ENCODE peak calls at places on chromosomes 4 and X, in five cellular contexts. One of them, this sample, is unnamed.

GRCh38 chr4:62881901-62882300 is 1527.3 kb downstream of the TECRL start:
- DNase-seq in breast epithelium: no peak
- DNase-seq in H54: no peak
- DNase-seq in IMR-90: no peak
- DNase-seq in upper lobe of left lung: no peak
- DNase-seq in this sample: no peak

GRCh38 chr4:61068745-61069144 is 131.4 kb upstream of the ADGRL3 start:
- DNase-seq in breast epithelium: no peak
- DNase-seq in H54: no peak
- DNase-seq in IMR-90: peak
- DNase-seq in upper lobe of left lung: no peak
- DNase-seq in this sample: no peak

GRCh38 chr4:92303621-92304027 is at the start of gene GRID2:
- DNase-seq in breast epithelium: no peak
- DNase-seq in H54: no peak
- DNase-seq in IMR-90: peak
- DNase-seq in upper lobe of left lung: no peak
- DNase-seq in this sample: no peak

GRCh38 chr4:128288689-128289106 is 1.1 kb upstream of the PGRMC2 start:
- DNase-seq in breast epithelium: peak
- DNase-seq in H54: no peak
- DNase-seq in IMR-90: peak
- DNase-seq in upper lobe of left lung: peak
- DNase-seq in this sample: no peak

GRCh38 chr4:25172964-25173917 is 13.0 kb upstream of the SEPSECS start:
- DNase-seq in breast epithelium: peak
- DNase-seq in H54: peak
- DNase-seq in IMR-90: peak
- DNase-seq in upper lobe of left lung: peak
- DNase-seq in this sample: no peak

GRCh38 chr4:629916-630641 is 4.7 kb downstream of the PDE6B start:
- DNase-seq in breast epithelium: no peak
- DNase-seq in H54: no peak
- DNase-seq in IMR-90: no peak
- DNase-seq in upper lobe of left lung: no peak
- DNase-seq in this sample: peak

GRCh38 chrX:109709129-109709631 is 23.9 kb downstream of the ACSL4 start:
- DNase-seq in breast epithelium: no peak
- DNase-seq in H54: no peak
- DNase-seq in IMR-90: peak
- DNase-seq in upper lobe of left lung: no peak
- DNase-seq in this sample: no peak

GRCh38 chrX:56813318-56813837 is 84.3 kb downstream of the NBDY start:
- DNase-seq in breast epithelium: peak
- DNase-seq in H54: peak
- DNase-seq in IMR-90: peak
- DNase-seq in upper lobe of left lung: peak
- DNase-seq in this sample: no peak

GRCh38 chr4:156347412-156348075 is 393.9 kb upstream of the CTSO start:
- DNase-seq in breast epithelium: no peak
- DNase-seq in H54: no peak
- DNase-seq in IMR-90: peak
- DNase-seq in upper lobe of left lung: no peak
- DNase-seq in this sample: no peak

DNA sequence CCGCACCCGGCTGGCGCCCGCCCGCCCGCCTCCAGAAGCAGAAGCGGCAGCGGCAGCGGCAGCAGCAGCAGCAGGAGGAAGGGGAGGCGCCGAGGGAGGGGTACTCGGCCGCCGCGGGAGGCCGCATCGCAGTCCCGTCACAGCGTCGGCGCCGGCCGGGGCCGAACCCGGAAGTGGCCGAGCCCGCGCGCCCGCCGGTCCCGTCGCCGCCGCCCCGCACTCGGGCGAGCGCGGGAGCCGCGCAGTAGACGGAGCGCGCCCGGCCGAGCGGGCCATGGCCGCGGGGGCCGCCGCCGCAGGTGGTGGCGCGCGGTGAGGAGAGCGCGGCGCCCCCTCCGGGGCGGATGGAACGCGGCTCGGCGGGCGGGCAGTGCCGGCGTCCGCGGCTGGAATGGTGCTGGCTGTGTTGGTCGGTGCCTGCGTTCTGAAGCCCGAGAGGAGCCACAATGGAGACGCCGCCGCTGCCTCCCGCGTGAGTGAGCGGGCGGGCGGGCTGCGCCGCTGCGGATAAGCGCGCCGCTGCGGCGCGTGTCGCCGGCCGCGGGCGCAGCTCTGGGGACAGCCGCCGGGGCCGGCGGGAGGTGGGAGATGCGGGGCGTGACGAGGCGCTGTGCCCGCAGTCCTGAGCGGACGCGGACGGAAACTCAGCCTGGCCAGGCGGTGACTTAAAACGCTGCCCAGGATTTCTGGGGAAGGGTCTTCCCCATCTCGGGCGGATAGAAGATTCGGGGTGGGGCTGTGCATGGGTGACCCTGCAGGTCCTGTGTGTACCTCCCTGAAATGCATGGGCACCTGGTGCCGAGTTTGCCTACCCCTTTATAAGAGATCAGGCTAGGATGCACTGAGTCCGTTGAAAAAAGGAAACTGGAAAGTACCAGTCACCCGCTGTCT is at the start of gene KLHL2:
- DNase-seq in breast epithelium: peak
- DNase-seq in H54: peak
- DNase-seq in IMR-90: peak
- DNase-seq in upper lobe of left lung: peak
- DNase-seq in this sample: peak
- TF ChIP-seq POLR2A in breast epithelium: no peak
- TF ChIP-seq POLR2A in H54: peak
- TF ChIP-seq POLR2A in IMR-90: peak
- TF ChIP-seq POLR2A in upper lobe of left lung: peak
- TF ChIP-seq POLR2A in this sample: peak

DNA sequence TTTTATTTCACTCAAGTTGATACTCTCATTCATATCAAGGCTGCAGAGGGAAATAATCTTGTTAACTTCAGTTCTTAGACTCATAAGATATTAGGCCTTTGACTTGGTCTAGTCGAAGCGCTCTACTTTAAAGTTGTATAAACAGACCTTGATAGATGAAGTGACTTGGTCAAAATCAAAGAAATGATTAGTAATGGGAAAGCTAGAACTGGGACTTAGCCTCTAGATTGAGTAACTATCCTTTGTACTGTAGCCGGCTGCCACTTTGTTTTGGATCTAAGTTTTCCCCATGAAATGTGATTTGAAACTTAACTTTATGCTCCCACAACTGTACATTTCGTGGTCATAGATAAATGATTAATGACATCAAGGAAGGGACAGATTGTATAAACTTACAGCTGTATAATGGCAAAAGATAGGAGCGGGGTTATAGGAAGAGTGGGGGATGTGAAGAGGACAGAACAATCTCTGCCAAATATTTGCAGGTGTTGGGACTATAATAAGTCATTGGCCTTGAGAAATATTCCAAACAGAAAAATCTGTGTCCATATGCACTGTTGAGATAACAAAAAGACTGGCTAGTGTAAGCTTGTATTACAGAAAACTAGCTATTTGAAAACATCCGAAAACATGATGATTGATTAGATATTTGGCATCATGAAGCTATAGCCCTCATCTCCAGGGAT is 17.2 kb downstream of the MID2 start:
- DNase-seq in breast epithelium: no peak
- DNase-seq in H54: no peak
- DNase-seq in IMR-90: no peak
- DNase-seq in upper lobe of left lung: no peak
- DNase-seq in this sample: no peak
- TF ChIP-seq POLR2A in breast epithelium: no peak
- TF ChIP-seq POLR2A in H54: no peak
- TF ChIP-seq POLR2A in IMR-90: no peak
- TF ChIP-seq POLR2A in upper lobe of left lung: no peak
- TF ChIP-seq POLR2A in this sample: no peak

DNA sequence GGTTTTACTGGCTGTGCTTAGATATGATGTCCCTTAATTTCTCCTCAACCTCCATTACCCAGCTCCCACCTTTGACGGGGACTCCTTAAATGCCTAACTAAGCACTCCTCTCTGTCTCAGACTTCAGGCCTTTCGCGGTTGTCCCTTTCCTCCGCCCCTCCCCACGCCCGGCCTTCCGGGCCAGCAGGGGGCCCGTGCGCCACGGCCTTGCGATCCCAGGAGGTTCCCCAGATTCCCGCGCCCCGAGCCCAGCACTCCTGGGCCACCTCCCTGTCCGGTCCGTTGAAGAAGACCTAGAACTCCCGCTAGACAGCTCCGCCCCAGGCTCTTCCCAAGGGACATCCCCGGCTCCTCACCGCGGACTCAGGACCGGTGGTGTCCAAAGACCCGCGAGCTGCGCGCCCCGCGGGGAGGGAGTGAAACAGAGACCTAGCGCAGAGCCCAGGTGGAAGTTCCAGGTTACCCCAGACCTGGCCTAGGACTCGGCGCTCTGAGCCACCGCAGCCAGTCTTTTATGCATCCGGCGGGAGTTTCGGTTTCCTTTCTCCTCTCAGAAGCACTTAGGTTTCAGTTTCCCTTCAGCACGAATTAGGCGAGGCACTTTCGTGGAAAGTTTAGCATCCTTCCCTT is at the start of gene DDX60:
- DNase-seq in breast epithelium: peak
- DNase-seq in H54: peak
- DNase-seq in IMR-90: peak
- DNase-seq in upper lobe of left lung: peak
- DNase-seq in this sample: peak
- TF ChIP-seq POLR2A in breast epithelium: no peak
- TF ChIP-seq POLR2A in H54: peak
- TF ChIP-seq POLR2A in IMR-90: peak
- TF ChIP-seq POLR2A in upper lobe of left lung: peak
- TF ChIP-seq POLR2A in this sample: no peak

GRCh38 chrX:10198254-10198653 is 41.5 kb downstream of the CLCN4 start:
- DNase-seq in breast epithelium: no peak
- DNase-seq in H54: no peak
- DNase-seq in IMR-90: peak
- DNase-seq in upper lobe of left lung: no peak
- DNase-seq in this sample: no peak

GRCh38 chrX:10199212-10199611 is 42.4 kb downstream of the CLCN4 start:
- DNase-seq in breast epithelium: no peak
- DNase-seq in H54: no peak
- DNase-seq in IMR-90: peak
- DNase-seq in upper lobe of left lung: peak
- DNase-seq in this sample: no peak

GRCh38 chrX:10195947-10196346 is 39.2 kb downstream of the CLCN4 start:
- DNase-seq in breast epithelium: no peak
- DNase-seq in H54: no peak
- DNase-seq in IMR-90: no peak
- DNase-seq in upper lobe of left lung: no peak
- DNase-seq in this sample: no peak

GRCh38 chrX:10195425-10195824 is 38.6 kb downstream of the CLCN4 start:
- DNase-seq in breast epithelium: no peak
- DNase-seq in H54: no peak
- DNase-seq in IMR-90: no peak
- DNase-seq in upper lobe of left lung: no peak
- DNase-seq in this sample: no peak

GRCh38 chrX:10197597-10198210 is 40.9 kb downstream of the CLCN4 start:
- DNase-seq in breast epithelium: no peak
- DNase-seq in H54: no peak
- DNase-seq in IMR-90: no peak
- DNase-seq in upper lobe of left lung: no peak
- DNase-seq in this sample: no peak
- TF ChIP-seq POLR2A in breast epithelium: no peak
- TF ChIP-seq POLR2A in H54: no peak
- TF ChIP-seq POLR2A in IMR-90: no peak
- TF ChIP-seq POLR2A in upper lobe of left lung: no peak
- TF ChIP-seq POLR2A in this sample: no peak

DNA sequence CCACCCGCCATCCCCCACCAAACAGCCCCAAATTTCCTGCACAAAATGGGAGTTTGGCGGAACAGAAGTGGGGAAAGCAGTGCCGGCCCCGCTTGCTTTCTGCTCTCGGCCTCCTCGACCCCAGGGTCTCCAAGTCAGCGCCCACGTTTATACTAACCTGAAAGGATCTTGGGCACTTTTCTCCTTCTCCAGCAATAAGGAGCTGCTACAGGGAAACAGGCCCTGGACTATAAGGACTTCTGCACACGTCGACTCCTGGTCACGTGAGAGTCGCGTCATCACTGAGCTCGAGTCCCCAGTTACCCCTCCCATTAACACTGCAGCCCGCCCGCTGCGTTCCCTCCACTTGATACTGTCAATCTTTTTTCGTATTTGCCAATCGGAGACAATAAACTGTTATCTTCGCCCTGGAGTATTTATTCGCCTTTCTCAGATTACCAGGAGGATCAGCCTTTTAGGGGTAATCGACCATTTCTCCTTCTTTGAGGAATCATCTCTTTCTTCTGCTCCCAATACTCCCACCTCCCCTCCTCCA is at the start of gene TCEAL8:
- DNase-seq in breast epithelium: peak
- DNase-seq in H54: peak
- DNase-seq in IMR-90: peak
- DNase-seq in upper lobe of left lung: peak
- DNase-seq in this sample: peak
- TF ChIP-seq POLR2A in breast epithelium: peak
- TF ChIP-seq POLR2A in H54: peak
- TF ChIP-seq POLR2A in IMR-90: no peak
- TF ChIP-seq POLR2A in upper lobe of left lung: peak
- TF ChIP-seq POLR2A in this sample: no peak

GRCh38 chr4:69832326-69833030 is 27.5 kb downstream of the SULT1E1 start:
- DNase-seq in breast epithelium: no peak
- DNase-seq in H54: no peak
- DNase-seq in IMR-90: no peak
- DNase-seq in upper lobe of left lung: no peak
- DNase-seq in this sample: no peak
- TF ChIP-seq POLR2A in breast epithelium: no peak
- TF ChIP-seq POLR2A in H54: no peak
- TF ChIP-seq POLR2A in IMR-90: no peak
- TF ChIP-seq POLR2A in upper lobe of left lung: no peak
- TF ChIP-seq POLR2A in this sample: no peak

This sample was measured in suprapubic skin.